ENCODE peak calls at places on chromosome 11, in nine cellular contexts. One of them, this sample, is unnamed.

GRCh38 chr11:112537846-112538330 is 277.2 kb upstream of the PLET1 start:
- DNase-seq in BE2C: no peak
- DNase-seq in brain pericyte: no peak
- DNase-seq in stimulated activated effector memory CD8-positive, alpha-beta T cell treated with anti-CD3 and anti-CD28 coated beads, Interleukin-12 subunit alpha, Interleukin-12 subunit beta, amount 100 ng/mL, for 72 hours: no peak
- DNase-seq in hippocampal formation: no peak
- DNase-seq in NCI-H774: no peak
- DNase-seq in NCI-H1930: no peak
- DNase-seq in Caki2: no peak
- DNase-seq in NCI-H1105 treated with DMSO at 0.1 percent for 48 hours: no peak
- DNase-seq in this sample: no peak

GRCh38 chr11:8707541-8708270 is 25.1 kb downstream of the RPL27A start:
- DNase-seq in BE2C: no peak
- DNase-seq in brain pericyte: no peak
- DNase-seq in stimulated activated effector memory CD8-positive, alpha-beta T cell treated with anti-CD3 and anti-CD28 coated beads, Interleukin-12 subunit alpha, Interleukin-12 subunit beta, amount 100 ng/mL, for 72 hours: no peak
- DNase-seq in hippocampal formation: no peak
- DNase-seq in NCI-H774: no peak
- DNase-seq in NCI-H1930: no peak
- DNase-seq in Caki2: no peak
- DNase-seq in NCI-H1105 treated with DMSO at 0.1 percent for 48 hours: no peak
- DNase-seq in this sample: no peak

GRCh38 chr11:23947883-23948282 is 549.0 kb upstream of the LUZP2 start:
- DNase-seq in BE2C: no peak
- DNase-seq in brain pericyte: no peak
- DNase-seq in stimulated activated effector memory CD8-positive, alpha-beta T cell treated with anti-CD3 and anti-CD28 coated beads, Interleukin-12 subunit alpha, Interleukin-12 subunit beta, amount 100 ng/mL, for 72 hours: no peak
- DNase-seq in hippocampal formation: no peak
- DNase-seq in NCI-H774: no peak
- DNase-seq in NCI-H1930: no peak
- DNase-seq in Caki2: no peak
- DNase-seq in NCI-H1105 treated with DMSO at 0.1 percent for 48 hours: no peak
- DNase-seq in this sample: no peak

GRCh38 chr11:504053-504993 is 2.7 kb downstream of the RNH1 start:
- DNase-seq in BE2C: no peak
- DNase-seq in brain pericyte: no peak
- DNase-seq in stimulated activated effector memory CD8-positive, alpha-beta T cell treated with anti-CD3 and anti-CD28 coated beads, Interleukin-12 subunit alpha, Interleukin-12 subunit beta, amount 100 ng/mL, for 72 hours: no peak
- DNase-seq in hippocampal formation: no peak
- DNase-seq in NCI-H774: no peak
- DNase-seq in NCI-H1930: no peak
- DNase-seq in Caki2: no peak
- DNase-seq in NCI-H1105 treated with DMSO at 0.1 percent for 48 hours: no peak
- DNase-seq in this sample: no peak

GRCh38 chr11:27174672-27175210 is 134.1 kb downstream of the BBOX1 start:
- DNase-seq in BE2C: no peak
- DNase-seq in brain pericyte: no peak
- DNase-seq in stimulated activated effector memory CD8-positive, alpha-beta T cell treated with anti-CD3 and anti-CD28 coated beads, Interleukin-12 subunit alpha, Interleukin-12 subunit beta, amount 100 ng/mL, for 72 hours: no peak
- DNase-seq in hippocampal formation: no peak
- DNase-seq in NCI-H774: no peak
- DNase-seq in NCI-H1930: no peak
- DNase-seq in Caki2: no peak
- DNase-seq in NCI-H1105 treated with DMSO at 0.1 percent for 48 hours: no peak
- DNase-seq in this sample: no peak

GRCh38 chr11:62539238-62539925 is 7.2 kb downstream of the AHNAK start:
- DNase-seq in BE2C: peak; percentile 73
- DNase-seq in brain pericyte: peak; percentile 72
- DNase-seq in stimulated activated effector memory CD8-positive, alpha-beta T cell treated with anti-CD3 and anti-CD28 coated beads, Interleukin-12 subunit alpha, Interleukin-12 subunit beta, amount 100 ng/mL, for 72 hours: no peak
- DNase-seq in hippocampal formation: no peak
- DNase-seq in NCI-H774: peak; percentile 17
- DNase-seq in NCI-H1930: no peak
- DNase-seq in Caki2: peak; percentile 76
- DNase-seq in NCI-H1105 treated with DMSO at 0.1 percent for 48 hours: peak; percentile 30
- DNase-seq in this sample: no peak

GRCh38 chr11:126391970-126392637 is 36.6 kb downstream of the ST3GAL4 start:
- DNase-seq in BE2C: peak; percentile 34
- DNase-seq in brain pericyte: no peak
- DNase-seq in stimulated activated effector memory CD8-positive, alpha-beta T cell treated with anti-CD3 and anti-CD28 coated beads, Interleukin-12 subunit alpha, Interleukin-12 subunit beta, amount 100 ng/mL, for 72 hours: no peak
- DNase-seq in hippocampal formation: peak; percentile 37
- DNase-seq in NCI-H774: no peak
- DNase-seq in NCI-H1930: no peak
- DNase-seq in Caki2: no peak
- DNase-seq in NCI-H1105 treated with DMSO at 0.1 percent for 48 hours: no peak
- DNase-seq in this sample: no peak

GRCh38 chr11:62601114-62601363 is 626 bp downstream of the MTA2 start:
- DNase-seq in BE2C: no peak
- DNase-seq in brain pericyte: no peak
- DNase-seq in stimulated activated effector memory CD8-positive, alpha-beta T cell treated with anti-CD3 and anti-CD28 coated beads, Interleukin-12 subunit alpha, Interleukin-12 subunit beta, amount 100 ng/mL, for 72 hours: no peak
- DNase-seq in hippocampal formation: no peak
- DNase-seq in NCI-H774: peak; percentile 33
- DNase-seq in NCI-H1930: no peak
- DNase-seq in Caki2: no peak
- DNase-seq in NCI-H1105 treated with DMSO at 0.1 percent for 48 hours: no peak
- DNase-seq in this sample: no peak

GRCh38 chr11:126736682-126737404 is 263.7 kb downstream of the KIRREL3 start:
- DNase-seq in BE2C: no peak
- DNase-seq in brain pericyte: no peak
- DNase-seq in stimulated activated effector memory CD8-positive, alpha-beta T cell treated with anti-CD3 and anti-CD28 coated beads, Interleukin-12 subunit alpha, Interleukin-12 subunit beta, amount 100 ng/mL, for 72 hours: no peak
- DNase-seq in hippocampal formation: peak; percentile 23
- DNase-seq in NCI-H774: no peak
- DNase-seq in NCI-H1930: no peak
- DNase-seq in Caki2: no peak
- DNase-seq in NCI-H1105 treated with DMSO at 0.1 percent for 48 hours: no peak
- DNase-seq in this sample: peak; percentile 8

GRCh38 chr11:120522021-120522420 is 10.5 kb downstream of the GRIK4 start:
- DNase-seq in BE2C: no peak
- DNase-seq in brain pericyte: no peak
- DNase-seq in stimulated activated effector memory CD8-positive, alpha-beta T cell treated with anti-CD3 and anti-CD28 coated beads, Interleukin-12 subunit alpha, Interleukin-12 subunit beta, amount 100 ng/mL, for 72 hours: no peak
- DNase-seq in hippocampal formation: no peak
- DNase-seq in NCI-H774: no peak
- DNase-seq in NCI-H1930: no peak
- DNase-seq in Caki2: no peak
- DNase-seq in NCI-H1105 treated with DMSO at 0.1 percent for 48 hours: no peak
- DNase-seq in this sample: no peak

GRCh38 chr11:27237641-27238040 is 125.4 kb downstream of the CCDC34 start:
- DNase-seq in BE2C: no peak
- DNase-seq in brain pericyte: no peak
- DNase-seq in stimulated activated effector memory CD8-positive, alpha-beta T cell treated with anti-CD3 and anti-CD28 coated beads, Interleukin-12 subunit alpha, Interleukin-12 subunit beta, amount 100 ng/mL, for 72 hours: no peak
- DNase-seq in hippocampal formation: no peak
- DNase-seq in NCI-H774: no peak
- DNase-seq in NCI-H1930: no peak
- DNase-seq in Caki2: no peak
- DNase-seq in NCI-H1105 treated with DMSO at 0.1 percent for 48 hours: no peak
- DNase-seq in this sample: peak; percentile 0

GRCh38 chr11:117595440-117595839 is 201.6 kb downstream of the DSCAML1 start:
- DNase-seq in BE2C: no peak
- DNase-seq in brain pericyte: no peak
- DNase-seq in stimulated activated effector memory CD8-positive, alpha-beta T cell treated with anti-CD3 and anti-CD28 coated beads, Interleukin-12 subunit alpha, Interleukin-12 subunit beta, amount 100 ng/mL, for 72 hours: no peak
- DNase-seq in hippocampal formation: no peak
- DNase-seq in NCI-H774: no peak
- DNase-seq in NCI-H1930: no peak
- DNase-seq in Caki2: no peak
- DNase-seq in NCI-H1105 treated with DMSO at 0.1 percent for 48 hours: no peak
- DNase-seq in this sample: peak; percentile 12

GRCh38 chr11:1356007-1356435 is 33.7 kb upstream of the BRSK2 start:
- DNase-seq in BE2C: no peak
- DNase-seq in brain pericyte: no peak
- DNase-seq in stimulated activated effector memory CD8-positive, alpha-beta T cell treated with anti-CD3 and anti-CD28 coated beads, Interleukin-12 subunit alpha, Interleukin-12 subunit beta, amount 100 ng/mL, for 72 hours: no peak
- DNase-seq in hippocampal formation: no peak
- DNase-seq in NCI-H774: no peak
- DNase-seq in NCI-H1930: no peak
- DNase-seq in Caki2: no peak
- DNase-seq in NCI-H1105 treated with DMSO at 0.1 percent for 48 hours: no peak
- DNase-seq in this sample: no peak

GRCh38 chr11:19398273-19398672 is 157.5 kb upstream of the E2F8 start:
- DNase-seq in BE2C: no peak
- DNase-seq in brain pericyte: no peak
- DNase-seq in stimulated activated effector memory CD8-positive, alpha-beta T cell treated with anti-CD3 and anti-CD28 coated beads, Interleukin-12 subunit alpha, Interleukin-12 subunit beta, amount 100 ng/mL, for 72 hours: no peak
- DNase-seq in hippocampal formation: no peak
- DNase-seq in NCI-H774: no peak
- DNase-seq in NCI-H1930: no peak
- DNase-seq in Caki2: no peak
- DNase-seq in NCI-H1105 treated with DMSO at 0.1 percent for 48 hours: no peak
- DNase-seq in this sample: no peak